ENCODE peak calls at places on chromosomes 16 and 17, in eight cellular contexts. One of them, this sample, is unnamed.

GRCh38 chr17:59716427-59716826 is 9.0 kb downstream of the VMP1 start:
- DNase-seq in cardiac fibroblast: no peak
- DNase-seq in cardiac muscle cell: no peak
- DNase-seq in adrenal gland: no peak
- DNase-seq in heart right ventricle: no peak
- DNase-seq in heart left ventricle: no peak
- DNase-seq in neural progenitor cell: no peak
- DNase-seq in astrocyte of the spinal cord: no peak
- DNase-seq in this sample: no peak

GRCh38 chr16:5298202-5298601 is 200.6 kb upstream of the EEF2KMT start:
- DNase-seq in cardiac muscle cell: no peak
- DNase-seq in cardiac fibroblast: no peak
- DNase-seq in astrocyte of the spinal cord: no peak
- DNase-seq in heart left ventricle: no peak
- DNase-seq in heart right ventricle: no peak
- DNase-seq in neural progenitor cell: no peak
- DNase-seq in adrenal gland: no peak
- DNase-seq in this sample: no peak

GRCh38 chr16:26963109-26963508 is 103.6 kb upstream of the C16orf82 start:
- DNase-seq in heart right ventricle: no peak
- DNase-seq in adrenal gland: peak
- DNase-seq in neural progenitor cell: peak
- DNase-seq in cardiac fibroblast: peak
- DNase-seq in heart left ventricle: no peak
- DNase-seq in cardiac muscle cell: peak
- DNase-seq in astrocyte of the spinal cord: no peak
- DNase-seq in this sample: peak

GRCh38 chr16:87492241-87492635 is 586 bp downstream of the ZCCHC14 start:
- DNase-seq in heart right ventricle: no peak
- DNase-seq in cardiac fibroblast: no peak
- DNase-seq in cardiac muscle cell: no peak
- DNase-seq in adrenal gland: no peak
- DNase-seq in heart left ventricle: no peak
- DNase-seq in neural progenitor cell: no peak
- DNase-seq in astrocyte of the spinal cord: no peak
- DNase-seq in this sample: no peak

GRCh38 chr17:9332164-9332527 is 243.5 kb downstream of the STX8 start:
- DNase-seq in adrenal gland: no peak
- DNase-seq in cardiac fibroblast: no peak
- DNase-seq in heart right ventricle: no peak
- DNase-seq in heart left ventricle: no peak
- DNase-seq in astrocyte of the spinal cord: peak
- DNase-seq in neural progenitor cell: no peak
- DNase-seq in cardiac muscle cell: no peak
- DNase-seq in this sample: no peak

GRCh38 chr17:46056800-46057304 is 57.8 kb downstream of the STH start:
- DNase-seq in cardiac fibroblast: peak
- DNase-seq in astrocyte of the spinal cord: peak
- DNase-seq in neural progenitor cell: no peak
- DNase-seq in cardiac muscle cell: no peak
- DNase-seq in adrenal gland: no peak
- DNase-seq in heart right ventricle: no peak
- DNase-seq in heart left ventricle: no peak
- DNase-seq in this sample: peak

GRCh38 chr16:65185379-65185778 is 63.5 kb upstream of the CDH11 start:
- DNase-seq in neural progenitor cell: no peak
- DNase-seq in cardiac fibroblast: no peak
- DNase-seq in adrenal gland: no peak
- DNase-seq in cardiac muscle cell: no peak
- DNase-seq in heart left ventricle: no peak
- DNase-seq in astrocyte of the spinal cord: no peak
- DNase-seq in heart right ventricle: no peak
- DNase-seq in this sample: no peak

GRCh38 chr17:44559288-44560249 is 2.3 kb downstream of the FZD2 start:
- DNase-seq in heart right ventricle: no peak
- DNase-seq in cardiac fibroblast: no peak
- DNase-seq in neural progenitor cell: no peak
- DNase-seq in astrocyte of the spinal cord: no peak
- DNase-seq in heart left ventricle: no peak
- DNase-seq in cardiac muscle cell: no peak
- DNase-seq in adrenal gland: no peak
- DNase-seq in this sample: no peak

GRCh38 chr16:84672276-84673202 is 24.2 kb downstream of the KLHL36 start:
- DNase-seq in cardiac muscle cell: peak
- DNase-seq in adrenal gland: peak
- DNase-seq in cardiac fibroblast: peak
- DNase-seq in heart left ventricle: peak
- DNase-seq in heart right ventricle: peak
- DNase-seq in astrocyte of the spinal cord: peak
- DNase-seq in neural progenitor cell: peak
- DNase-seq in this sample: peak

GRCh38 chr17:82407255-82407654 is 10.9 kb upstream of the HEXD start:
- DNase-seq in heart right ventricle: peak
- DNase-seq in heart left ventricle: peak
- DNase-seq in cardiac fibroblast: no peak
- DNase-seq in cardiac muscle cell: no peak
- DNase-seq in adrenal gland: no peak
- DNase-seq in neural progenitor cell: no peak
- DNase-seq in astrocyte of the spinal cord: peak
- DNase-seq in this sample: no peak

GRCh38 chr17:75524971-75525805 is at the start of gene LLGL2:
- DNase-seq in astrocyte of the spinal cord: no peak
- DNase-seq in adrenal gland: peak
- DNase-seq in heart left ventricle: peak
- DNase-seq in neural progenitor cell: peak
- DNase-seq in heart right ventricle: no peak
- DNase-seq in cardiac fibroblast: peak
- DNase-seq in cardiac muscle cell: peak
- DNase-seq in this sample: peak

GRCh38 chr17:49216953-49217650 is 6.6 kb downstream of the ABI3 start:
- DNase-seq in astrocyte of the spinal cord: no peak
- DNase-seq in heart right ventricle: peak
- DNase-seq in cardiac fibroblast: no peak
- DNase-seq in cardiac muscle cell: no peak
- DNase-seq in neural progenitor cell: no peak
- DNase-seq in heart left ventricle: peak
- DNase-seq in adrenal gland: peak
- DNase-seq in this sample: no peak

GRCh38 chr17:72139213-72139612 is 18.4 kb downstream of the SOX9 start:
- DNase-seq in astrocyte of the spinal cord: peak
- DNase-seq in adrenal gland: no peak
- DNase-seq in heart right ventricle: no peak
- DNase-seq in heart left ventricle: no peak
- DNase-seq in neural progenitor cell: no peak
- DNase-seq in cardiac fibroblast: no peak
- DNase-seq in cardiac muscle cell: no peak
- DNase-seq in this sample: peak

GRCh38 chr17:74152591-74153455 is 50.7 kb upstream of the RPL38 start:
- DNase-seq in cardiac fibroblast: peak
- DNase-seq in astrocyte of the spinal cord: no peak
- DNase-seq in neural progenitor cell: no peak
- DNase-seq in cardiac muscle cell: peak
- DNase-seq in heart right ventricle: no peak
- DNase-seq in heart left ventricle: no peak
- DNase-seq in adrenal gland: peak
- DNase-seq in this sample: peak

GRCh38 chr16:74724820-74725549 is 24.3 kb upstream of the MLKL start:
- DNase-seq in adrenal gland: no peak
- DNase-seq in neural progenitor cell: no peak
- DNase-seq in astrocyte of the spinal cord: peak
- DNase-seq in heart right ventricle: no peak
- DNase-seq in cardiac fibroblast: peak
- DNase-seq in heart left ventricle: no peak
- DNase-seq in cardiac muscle cell: no peak
- DNase-seq in this sample: peak

GRCh38 chr17:29565643-29566472 is 979 bp downstream of the ABHD15 start:
- DNase-seq in cardiac muscle cell: peak
- DNase-seq in astrocyte of the spinal cord: no peak
- DNase-seq in adrenal gland: peak
- DNase-seq in heart left ventricle: peak
- DNase-seq in cardiac fibroblast: no peak
- DNase-seq in heart right ventricle: peak
- DNase-seq in neural progenitor cell: peak
- DNase-seq in this sample: no peak

GRCh38 chr17:77420804-77421634 is 280.2 kb downstream of the SEC14L1 start:
- DNase-seq in cardiac fibroblast: peak
- DNase-seq in cardiac muscle cell: peak
- DNase-seq in neural progenitor cell: peak
- DNase-seq in astrocyte of the spinal cord: peak
- DNase-seq in heart right ventricle: no peak
- DNase-seq in heart left ventricle: peak
- DNase-seq in adrenal gland: no peak
- DNase-seq in this sample: peak

DNA sequence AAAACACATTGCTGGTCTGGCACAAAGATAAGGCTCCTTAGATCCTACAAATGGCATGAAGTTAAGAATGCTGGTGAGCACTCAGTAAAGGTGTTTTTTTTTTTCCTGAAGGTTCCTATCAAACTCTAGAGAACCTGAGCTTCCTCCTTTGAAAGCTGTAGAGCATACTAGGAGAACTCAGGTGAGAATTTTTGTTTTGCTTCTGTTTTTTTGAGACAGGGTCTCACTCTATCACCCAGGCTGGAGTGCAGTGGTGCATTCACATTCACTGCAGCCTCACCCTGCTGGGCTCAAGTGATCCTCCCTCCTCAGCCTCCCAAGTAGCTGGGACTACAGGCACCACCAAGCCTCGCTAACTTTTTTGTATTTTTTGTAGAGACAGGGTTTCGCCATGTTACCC is 21.0 kb upstream of the CIITA start:
- DNase-seq in heart right ventricle: no peak
- DNase-seq in neural progenitor cell: no peak
- DNase-seq in heart left ventricle: no peak
- DNase-seq in astrocyte of the spinal cord: no peak
- DNase-seq in adrenal gland: no peak
- DNase-seq in cardiac muscle cell: no peak
- DNase-seq in cardiac fibroblast: no peak
- DNase-seq in this sample: no peak
- H3K4me3 ChIP-seq in heart right ventricle: no peak
- H3K4me3 ChIP-seq in neural progenitor cell: no peak
- H3K4me3 ChIP-seq in heart left ventricle: no peak
- H3K4me3 ChIP-seq in astrocyte of the spinal cord: no peak
- H3K4me3 ChIP-seq in adrenal gland: no peak
- H3K4me3 ChIP-seq in cardiac muscle cell: no peak
- H3K4me3 ChIP-seq in cardiac fibroblast: no peak
- H3K4me3 ChIP-seq in this sample: no peak

GRCh38 chr16:30874821-30875717 is 18.8 kb downstream of the BCL7C start:
- DNase-seq in astrocyte of the spinal cord: peak
- DNase-seq in heart right ventricle: peak
- DNase-seq in neural progenitor cell: peak
- DNase-seq in cardiac fibroblast: peak
- DNase-seq in heart left ventricle: peak
- DNase-seq in cardiac muscle cell: peak
- DNase-seq in adrenal gland: peak
- DNase-seq in this sample: peak
- TF ChIP-seq CTCF in astrocyte of the spinal cord: no peak
- TF ChIP-seq CTCF in heart right ventricle: no peak
- TF ChIP-seq CTCF in neural progenitor cell: no peak
- TF ChIP-seq CTCF in cardiac fibroblast: no peak
- TF ChIP-seq CTCF in heart left ventricle: no peak
- TF ChIP-seq CTCF in cardiac muscle cell: no peak
- TF ChIP-seq CTCF in adrenal gland: no peak
- TF ChIP-seq CTCF in this sample: no peak

DNA sequence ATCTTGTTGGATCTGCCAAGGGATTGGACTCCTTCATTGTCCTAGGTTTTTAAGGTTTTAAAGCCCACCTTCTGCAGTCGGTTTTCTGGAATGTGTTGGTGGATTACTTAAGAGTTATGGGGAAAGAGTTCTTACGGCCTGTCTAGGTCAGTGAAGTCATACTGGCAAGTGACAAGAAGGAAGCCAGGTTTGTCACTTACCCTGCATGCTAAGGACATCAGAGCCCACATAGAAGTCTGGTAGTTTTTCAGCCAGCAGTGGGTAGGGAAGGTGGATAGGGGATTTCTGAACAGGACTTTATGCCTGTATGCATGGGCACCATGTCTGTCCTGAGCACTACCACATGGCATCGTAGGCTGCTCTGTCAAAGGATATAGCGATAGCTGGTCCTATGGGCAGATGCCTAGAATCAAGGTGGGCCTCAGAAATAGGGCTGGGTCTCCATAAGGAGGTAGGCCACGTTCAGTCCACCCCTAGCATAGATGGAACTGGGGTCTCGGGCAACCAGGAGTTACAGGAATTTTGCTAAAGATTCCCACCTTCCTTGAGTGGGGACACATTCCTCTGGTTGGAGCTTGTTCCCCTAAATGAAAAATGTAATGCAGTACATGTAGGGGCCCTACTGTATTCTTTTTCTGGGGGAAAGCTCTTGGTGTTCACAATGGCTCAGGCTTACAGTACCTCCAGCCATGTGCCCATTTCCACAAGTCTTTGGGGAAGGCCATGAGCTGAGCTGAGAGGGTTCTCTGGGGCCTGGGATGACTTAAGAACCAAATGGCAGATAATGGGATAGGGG is 27.4 kb downstream of the TRPV2 start:
- DNase-seq in cardiac fibroblast: no peak
- DNase-seq in heart right ventricle: no peak
- DNase-seq in adrenal gland: no peak
- DNase-seq in astrocyte of the spinal cord: no peak
- DNase-seq in heart left ventricle: no peak
- DNase-seq in neural progenitor cell: no peak
- DNase-seq in cardiac muscle cell: no peak
- DNase-seq in this sample: peak
- H3K4me3 ChIP-seq in cardiac fibroblast: no peak
- H3K4me3 ChIP-seq in heart right ventricle: no peak
- H3K4me3 ChIP-seq in adrenal gland: no peak
- H3K4me3 ChIP-seq in astrocyte of the spinal cord: no peak
- H3K4me3 ChIP-seq in heart left ventricle: no peak
- H3K4me3 ChIP-seq in neural progenitor cell: no peak
- H3K4me3 ChIP-seq in cardiac muscle cell: no peak
- H3K4me3 ChIP-seq in this sample: peak

GRCh38 chr17:18960241-18960665 is 8.3 kb downstream of the SLC5A10 start:
- DNase-seq in astrocyte of the spinal cord: no peak
- DNase-seq in heart right ventricle: no peak
- DNase-seq in adrenal gland: no peak
- DNase-seq in neural progenitor cell: no peak
- DNase-seq in cardiac fibroblast: no peak
- DNase-seq in heart left ventricle: no peak
- DNase-seq in cardiac muscle cell: no peak
- DNase-seq in this sample: no peak

GRCh38 chr17:18959845-18960240 is 7.9 kb downstream of the SLC5A10 start:
- DNase-seq in adrenal gland: no peak
- DNase-seq in neural progenitor cell: no peak
- DNase-seq in cardiac fibroblast: no peak
- DNase-seq in cardiac muscle cell: no peak
- DNase-seq in heart left ventricle: no peak
- DNase-seq in astrocyte of the spinal cord: no peak
- DNase-seq in heart right ventricle: no peak
- DNase-seq in this sample: no peak

GRCh38 chr17:18958611-18959010 is 6.6 kb downstream of the SLC5A10 start:
- DNase-seq in heart right ventricle: no peak
- DNase-seq in cardiac fibroblast: no peak
- DNase-seq in cardiac muscle cell: no peak
- DNase-seq in heart left ventricle: no peak
- DNase-seq in neural progenitor cell: no peak
- DNase-seq in adrenal gland: no peak
- DNase-seq in astrocyte of the spinal cord: no peak
- DNase-seq in this sample: no peak

GRCh38 chr17:18959071-18959844 is 7.3 kb downstream of the SLC5A10 start:
- DNase-seq in heart left ventricle: no peak
- DNase-seq in heart right ventricle: no peak
- DNase-seq in cardiac fibroblast: no peak
- DNase-seq in neural progenitor cell: peak
- DNase-seq in adrenal gland: no peak
- DNase-seq in astrocyte of the spinal cord: peak
- DNase-seq in cardiac muscle cell: peak
- DNase-seq in this sample: no peak

GRCh38 chr17:18957831-18958230 is 5.9 kb downstream of the SLC5A10 start:
- DNase-seq in adrenal gland: no peak
- DNase-seq in cardiac muscle cell: no peak
- DNase-seq in astrocyte of the spinal cord: no peak
- DNase-seq in heart right ventricle: no peak
- DNase-seq in cardiac fibroblast: no peak
- DNase-seq in heart left ventricle: no peak
- DNase-seq in neural progenitor cell: no peak
- DNase-seq in this sample: no peak
- TF ChIP-seq CTCF in adrenal gland: no peak
- TF ChIP-seq CTCF in cardiac muscle cell: no peak
- TF ChIP-seq CTCF in astrocyte of the spinal cord: no peak
- TF ChIP-seq CTCF in heart right ventricle: no peak
- TF ChIP-seq CTCF in cardiac fibroblast: no peak
- TF ChIP-seq CTCF in heart left ventricle: no peak
- TF ChIP-seq CTCF in neural progenitor cell: no peak
- TF ChIP-seq CTCF in this sample: no peak